ENCODE peak calls at places on chromosomes 12 and 14, in eight cellular contexts. J is mesendoderm, B is sigmoid colon, X is neuronal stem cell, C is AG04450, R is heart left ventricle, F is breast epithelium, H is mammary epithelial cell. N is an unnamed sample.

GRCh38 chr14:58332514-58332913 is 34.2 kb downstream of the ARID4A start:
- DNase-seq in J (no peak), B (no peak), X (no peak), C (no peak), R (no peak), F (no peak), H (no peak), N (no peak)

GRCh38 chr14:69664865-69665526 is 53.6 kb downstream of the SUSD6 start:
- DNase-seq in J (no peak), B (no peak), X (no peak), C (no peak), R (peak), F (no peak), H (no peak), N (no peak)

GRCh38 chr12:103855036-103855712 is 14.1 kb upstream of the NT5DC3 start:
- DNase-seq in J (no peak), B (no peak), X (no peak), C (peak), R (no peak), F (no peak), H (peak), N (no peak)

GRCh38 chr12:6963741-6964446 is 6.6 kb downstream of the PHB2 start:
- DNase-seq in J (no peak), B (peak), X (no peak), C (no peak), R (no peak), F (no peak), H (no peak), N (no peak)

GRCh38 chr14:79586401-79586800 is 624.9 kb downstream of the DIO2 start:
- DNase-seq in J (no peak), B (no peak), X (no peak), C (no peak), R (no peak), F (no peak), H (no peak), N (no peak)

GRCh38 chr12:107196681-107197080 is 103.3 kb upstream of the CRY1 start:
- DNase-seq in J (no peak), B (no peak), X (no peak), C (peak), R (no peak), F (no peak), H (no peak), N (no peak)

GRCh38 chr14:102589761-102590290 is 2.6 kb upstream of the RCOR1 start:
- DNase-seq in J (no peak), B (no peak), X (no peak), C (no peak), R (no peak), F (no peak), H (no peak), N (no peak)

GRCh38 chr12:24363177-24363754 is 413.8 kb upstream of the SOX5 start:
- DNase-seq in J (no peak), B (no peak), X (no peak), C (no peak), R (no peak), F (no peak), H (no peak), N (no peak)

GRCh38 chr12:100138048-100138907 is 4.4 kb downstream of the BLTP3B start:
- DNase-seq in J (peak), B (no peak), X (no peak), C (no peak), R (no peak), F (no peak), H (peak), N (no peak)

GRCh38 chr12:42426733-42427132 is 100.8 kb downstream of the PPHLN1 start:
- DNase-seq in J (peak), B (no peak), X (no peak), C (no peak), R (no peak), F (no peak), H (peak), N (peak)

GRCh38 chr14:69685716-69686115 is 74.3 kb downstream of the SUSD6 start:
- DNase-seq in J (no peak), B (peak), X (no peak), C (no peak), R (peak), F (peak), H (peak), N (no peak)

GRCh38 chr14:26597136-26598080 is at the start of gene NOVA1:
- DNase-seq in J (peak), B (peak), X (peak), C (no peak), R (peak), F (no peak), H (no peak), N (no peak)

GRCh38 chr14:68232643-68233055 is 413.1 kb downstream of the RAD51B start:
- DNase-seq in J (no peak), B (peak), X (no peak), C (peak), R (peak), F (no peak), H (peak), N (peak)

GRCh38 chr14:38948171-38948570 is 154.9 kb downstream of the SEC23A start:
- DNase-seq in J (no peak), B (no peak), X (no peak), C (no peak), R (no peak), F (no peak), H (peak), N (no peak)

GRCh38 chr12:49664167-49664566 is 40.8 kb downstream of the PRPF40B start:
- DNase-seq in J (no peak), B (no peak), X (no peak), C (no peak), R (no peak), F (no peak), H (no peak), N (no peak)

GRCh38 chr14:75141967-75142366 is 15.1 kb upstream of the NEK9 start:
- DNase-seq in J (peak), B (no peak), X (no peak), C (no peak), R (no peak), F (no peak), H (peak), N (no peak)

GRCh38 chr14:100386846-100387245 is 63.7 kb downstream of the SLC25A47 start:
- DNase-seq in J (no peak), B (no peak), X (no peak), C (no peak), R (no peak), F (no peak), H (no peak), N (no peak)

GRCh38 chr14:100384819-100385813 is 62.0 kb downstream of the SLC25A47 start:
- DNase-seq in J (peak), B (no peak), X (no peak), C (no peak), R (no peak), F (no peak), H (peak), N (no peak)

GRCh38 chr14:100387450-100387849 is 64.3 kb downstream of the SLC25A47 start:
- DNase-seq in J (no peak), B (no peak), X (no peak), C (no peak), R (no peak), F (no peak), H (no peak), N (no peak)

GRCh38 chr14:100384277-100384676 is 61.1 kb downstream of the SLC25A47 start:
- DNase-seq in J (no peak), B (no peak), X (no peak), C (no peak), R (no peak), F (no peak), H (no peak), N (no peak)

DNA sequence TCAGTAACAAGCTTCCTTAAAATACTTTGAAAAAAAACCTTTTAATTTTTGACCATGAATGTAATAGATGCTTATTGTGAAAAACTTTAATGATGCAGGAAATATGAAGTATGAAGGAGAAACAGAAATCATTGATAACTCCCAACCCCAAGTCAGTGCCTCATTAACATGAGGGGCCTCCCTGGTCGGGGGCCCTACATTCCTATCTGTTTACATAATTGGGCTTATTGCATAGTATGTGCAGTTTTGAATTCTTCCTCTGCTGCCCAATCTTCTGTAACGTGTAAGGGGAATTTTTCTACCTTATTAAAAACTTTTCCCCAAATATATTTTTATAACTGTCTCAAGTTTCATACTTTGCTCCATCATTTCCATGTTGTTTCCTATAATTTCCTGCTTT is 63.0 kb downstream of the SLC25A47 start:
- DNase-seq in J (peak), B (no peak), X (no peak), C (no peak), R (no peak), F (no peak), H (no peak), N (no peak)
- H3K27ac ChIP-seq in J (no peak), B (no peak), X (no peak), C (no peak), R (no peak), F (no peak), H (no peak), N (no peak)

GRCh38 chr14:89249296-89249565 is 167.8 kb downstream of the FOXN3 start:
- DNase-seq in J (peak), B (no peak), X (no peak), C (no peak), R (no peak), F (no peak), H (peak), N (peak)
- H3K27ac ChIP-seq in J (no peak), B (no peak), X (no peak), C (no peak), R (no peak), F (no peak), H (no peak), N (peak)

GRCh38 chr14:76922092-76922491 is 95.9 kb downstream of the LRRC74A start:
- DNase-seq in J (no peak), B (no peak), X (no peak), C (no peak), R (no peak), F (no peak), H (no peak), N (no peak)

GRCh38 chr14:76923422-76924362 is 97.5 kb downstream of the LRRC74A start:
- DNase-seq in J (no peak), B (no peak), X (no peak), C (no peak), R (no peak), F (no peak), H (no peak), N (no peak)

GRCh38 chr14:76920572-76921175 is 94.5 kb downstream of the LRRC74A start:
- DNase-seq in J (peak), B (no peak), X (no peak), C (no peak), R (no peak), F (no peak), H (no peak), N (no peak)

GRCh38 chr14:76924363-76925151 is 98.3 kb downstream of the LRRC74A start:
- DNase-seq in J (peak), B (no peak), X (peak), C (no peak), R (no peak), F (no peak), H (no peak), N (no peak)

DNA sequence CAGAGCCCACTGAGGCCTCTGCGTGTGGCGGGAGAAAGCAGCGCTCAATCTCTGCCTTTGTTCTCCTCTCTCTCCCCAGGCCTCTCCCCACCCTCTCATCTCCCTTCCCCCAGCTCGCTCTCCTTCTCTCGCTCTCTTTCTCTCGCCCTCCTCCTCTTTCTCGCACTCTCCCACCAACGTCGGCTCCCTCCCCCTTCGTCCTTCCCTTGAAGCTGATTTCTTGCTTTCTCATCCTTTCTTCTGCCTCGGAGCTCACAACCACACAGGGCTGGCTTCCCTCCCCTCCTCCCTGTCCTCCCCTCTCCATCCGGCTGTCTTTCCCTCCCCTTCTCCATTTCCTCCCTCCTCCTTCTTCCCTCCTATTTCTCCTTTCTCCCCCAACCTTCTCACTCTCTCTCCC is 96.4 kb downstream of the LRRC74A start:
- DNase-seq in J (peak), B (no peak), X (no peak), C (no peak), R (no peak), F (no peak), H (no peak), N (no peak)
- H3K27ac ChIP-seq in J (no peak), B (no peak), X (peak), C (peak), R (no peak), F (peak), H (no peak), N (no peak)

DNA sequence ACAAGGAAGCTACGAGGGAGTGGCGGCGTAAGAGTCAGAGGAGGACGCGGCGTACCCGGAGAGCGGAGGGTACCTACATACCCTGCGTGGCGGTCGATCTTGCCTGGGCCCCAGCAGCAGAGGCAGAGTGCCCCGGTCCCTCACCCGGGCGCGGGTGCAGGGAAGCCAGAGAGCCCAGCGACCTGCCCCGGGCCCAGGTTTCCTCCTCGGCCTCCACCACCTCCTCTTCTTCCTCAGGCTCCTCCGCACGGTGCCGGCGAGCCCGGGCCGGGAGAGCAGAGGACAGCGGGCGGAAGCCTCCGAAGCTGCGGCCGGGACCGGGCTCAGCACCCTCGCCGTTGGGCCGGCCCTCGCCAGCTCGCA is 6.7 kb downstream of the ZNF219 start:
- DNase-seq in J (no peak), B (no peak), X (no peak), C (no peak), R (no peak), F (no peak), H (no peak), N (no peak)
- H3K27ac ChIP-seq in J (no peak), B (peak), X (no peak), C (no peak), R (no peak), F (peak), H (no peak), N (no peak)

DNA sequence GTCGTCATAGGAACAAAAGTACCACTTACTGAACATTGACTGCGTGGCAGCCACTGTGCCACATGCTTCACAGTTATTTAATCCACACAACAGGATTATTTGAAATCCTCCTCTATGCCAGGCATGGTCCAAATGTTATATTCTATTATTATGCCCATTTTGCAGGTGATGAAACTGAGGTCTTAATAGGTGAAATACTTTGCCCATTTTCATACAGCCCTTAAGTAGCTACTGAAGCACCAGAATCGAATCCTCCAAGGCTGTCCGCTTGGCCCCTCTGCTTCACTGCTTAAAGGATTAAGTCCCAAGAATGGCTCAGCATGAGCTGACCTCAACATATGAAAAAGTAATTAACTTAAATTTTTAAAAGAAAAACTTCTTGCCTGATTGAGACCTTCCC is 212.8 kb downstream of the EGLN3 start:
- DNase-seq in J (no peak), B (no peak), X (no peak), C (no peak), R (no peak), F (no peak), H (no peak), N (no peak)
- H3K27ac ChIP-seq in J (no peak), B (no peak), X (no peak), C (no peak), R (no peak), F (no peak), H (no peak), N (no peak)

GRCh38 chr14:98369344-98369743 is 902.7 kb downstream of the BCL11B start:
- DNase-seq in J (no peak), B (no peak), X (no peak), C (no peak), R (no peak), F (no peak), H (no peak), N (no peak)
- H3K27ac ChIP-seq in J (no peak), B (no peak), X (no peak), C (no peak), R (no peak), F (no peak), H (no peak), N (peak)

N was measured in epithelial cell of prostate.